ENCODE peak calls at places on chromosomes 6 and 20, in seven cellular contexts. Q is iPS DF 6.9; E is thoracic aorta; J is heart left ventricle; L is CD4-positive, CD25-positive, alpha-beta regulatory T cell; K is naive thymus-derived CD4-positive, alpha-beta T cell; O is esophagus squamous epithelium. A is an unnamed sample. For H3K27me3 and H3K4me1, the result is how much of the 10 kb centered on the place peaks cover.

GRCh38 chr6:52221302-52221701 is 23.0 kb downstream of the IL17F start:
- DNase-seq in Q (no peak), E (no peak), J (no peak), L (no peak), K (no peak), O (no peak), A (no peak)

GRCh38 chr6:25370175-25371036 is 91.2 kb downstream of the CARMIL1 start:
- DNase-seq in Q (no peak), E (no peak), J (no peak), L (no peak), K (no peak), O (no peak), A (no peak)

GRCh38 chr6:85675030-85675819 is 32.5 kb upstream of the SYNCRIP start:
- DNase-seq in Q (no peak), E (no peak), J (no peak), L (no peak), K (no peak), O (no peak), A (no peak)

GRCh38 chr20:31560900-31561598 is 44.0 kb upstream of the ID1 start:
- DNase-seq in Q (no peak), E (peak), J (no peak), L (no peak), K (no peak), O (no peak), A (peak)

GRCh38 chr6:56173228-56173627 is 74.2 kb downstream of the COL21A1 start:
- DNase-seq in Q (no peak), E (no peak), J (no peak), L (no peak), K (no peak), O (no peak), A (no peak)

GRCh38 chr6:113172531-113172966 is 684.6 kb upstream of the MARCKS start:
- DNase-seq in Q (no peak), E (no peak), J (peak), L (no peak), K (no peak), O (no peak), A (no peak)

GRCh38 chr6:100886078-100886477 is 4.9 kb upstream of the ASCC3 start:
- DNase-seq in Q (no peak), E (no peak), J (no peak), L (no peak), K (no peak), O (no peak), A (no peak)

GRCh38 chr6:11007715-11008608 is 36.1 kb downstream of the ELOVL2 start:
- DNase-seq in Q (no peak), E (no peak), J (no peak), L (no peak), K (no peak), O (no peak), A (peak)

GRCh38 chr6:41684311-41685182 is 46.3 kb downstream of the MDFI start:
- DNase-seq in Q (no peak), E (no peak), J (no peak), L (no peak), K (no peak), O (no peak), A (no peak)

GRCh38 chr6:17202526-17202925 is 78.6 kb upstream of the RBM24 start:
- DNase-seq in Q (no peak), E (no peak), J (no peak), L (no peak), K (no peak), O (no peak), A (no peak)

GRCh38 chr6:142413111-142413510 is 111.3 kb downstream of the ADGRG6 start:
- DNase-seq in Q (no peak), E (no peak), J (no peak), L (no peak), K (no peak), O (no peak), A (no peak)

GRCh38 chr20:21105429-21106170 is 558 bp downstream of the LINC00237 start:
- DNase-seq in Q (no peak), E (no peak), J (no peak), L (no peak), K (no peak), O (no peak), A (no peak)

GRCh38 chr20:21103582-21104465 is 2.3 kb downstream of the LINC00237 start:
- DNase-seq in Q (no peak), E (no peak), J (no peak), L (no peak), K (no peak), O (no peak), A (no peak)

GRCh38 chr20:21104921-21105320 is 1.2 kb downstream of the LINC00237 start:
- DNase-seq in Q (no peak), E (no peak), J (no peak), L (no peak), K (no peak), O (no peak), A (no peak)

GRCh38 chr20:21104466-21104761 is 1.7 kb downstream of the LINC00237 start:
- DNase-seq in Q (no peak), E (no peak), J (no peak), L (no peak), K (no peak), O (no peak), A (no peak)

GRCh38 chr20:21106171-21106694 is at the start of gene LINC00237:
- DNase-seq in Q (no peak), E (no peak), J (no peak), L (no peak), K (no peak), O (no peak), A (no peak)
- H3K27me3 ChIP-seq in Q (under half), E (under half), J (half or more), L (under half), K (under half), O (under half), A (under half)

DNA sequence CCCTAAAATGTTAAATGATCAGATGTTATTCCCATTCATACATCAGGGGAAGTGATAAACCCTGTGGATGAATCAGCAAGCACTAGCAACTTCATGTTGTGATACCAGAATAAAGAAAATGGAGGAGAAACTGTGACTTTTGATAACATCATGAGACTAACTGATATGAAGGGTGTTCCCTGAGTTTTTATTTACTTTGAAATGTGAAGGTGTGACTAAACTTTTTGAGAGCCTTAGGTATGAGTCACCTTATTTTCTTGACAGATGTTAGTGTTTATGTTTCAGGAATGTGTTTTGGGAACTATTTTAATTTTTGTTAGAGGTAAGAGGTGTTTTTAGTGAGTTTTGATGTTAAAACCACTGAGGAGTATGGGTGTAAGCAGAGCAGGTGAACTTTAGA is 4.4 kb downstream of the PARD6B start:
- DNase-seq in Q (no peak), E (no peak), J (no peak), L (no peak), K (no peak), O (no peak), A (no peak)
- H3K4me1 ChIP-seq in Q (under half), E (under half), J (under half), L (under half), K (under half), O (under half), A (half or more)

GRCh38 chr20:40683894-40684268 is 5.2 kb downstream of the MAFB start:
- DNase-seq in Q (no peak), E (no peak), J (no peak), L (no peak), K (no peak), O (no peak), A (no peak)
- H3K27me3 ChIP-seq in Q (half or more), E (under half), J (half or more), L (under half), K (under half), O (under half), A (under half)

DNA sequence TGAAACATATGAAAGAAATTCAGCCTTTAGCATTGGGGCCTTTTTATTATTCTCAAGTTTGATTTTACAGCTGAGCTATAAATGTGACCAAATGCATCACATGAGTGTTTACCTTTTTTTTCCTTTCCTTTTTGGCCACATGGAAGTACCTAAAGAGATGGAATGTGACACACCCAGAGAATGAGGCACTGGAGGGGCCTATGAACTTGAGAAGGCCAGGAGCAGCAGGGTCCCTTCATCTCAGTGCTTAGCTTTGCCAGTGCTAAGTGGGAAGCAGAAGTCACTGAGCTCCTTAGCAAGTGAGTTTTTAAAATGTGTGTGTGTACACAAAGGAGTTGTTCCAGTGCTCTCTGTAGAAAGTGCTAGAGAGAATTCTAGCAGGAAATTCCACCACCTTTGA is 44.7 kb downstream of the RREB1 start:
- DNase-seq in Q (no peak), E (no peak), J (no peak), L (no peak), K (no peak), O (no peak), A (no peak)
- H3K4me1 ChIP-seq in Q (under half), E (under half), J (half or more), L (under half), K (under half), O (under half), A (under half)

GRCh38 chr20:63007472-63007721 is 633 bp upstream of the BHLHE23 start:
- DNase-seq in Q (no peak), E (no peak), J (no peak), L (no peak), K (no peak), O (no peak), A (no peak)
- H3K27me3 ChIP-seq in Q (half or more), E (under half), J (half or more), L (under half), K (under half), O (half or more), A (under half)

DNA sequence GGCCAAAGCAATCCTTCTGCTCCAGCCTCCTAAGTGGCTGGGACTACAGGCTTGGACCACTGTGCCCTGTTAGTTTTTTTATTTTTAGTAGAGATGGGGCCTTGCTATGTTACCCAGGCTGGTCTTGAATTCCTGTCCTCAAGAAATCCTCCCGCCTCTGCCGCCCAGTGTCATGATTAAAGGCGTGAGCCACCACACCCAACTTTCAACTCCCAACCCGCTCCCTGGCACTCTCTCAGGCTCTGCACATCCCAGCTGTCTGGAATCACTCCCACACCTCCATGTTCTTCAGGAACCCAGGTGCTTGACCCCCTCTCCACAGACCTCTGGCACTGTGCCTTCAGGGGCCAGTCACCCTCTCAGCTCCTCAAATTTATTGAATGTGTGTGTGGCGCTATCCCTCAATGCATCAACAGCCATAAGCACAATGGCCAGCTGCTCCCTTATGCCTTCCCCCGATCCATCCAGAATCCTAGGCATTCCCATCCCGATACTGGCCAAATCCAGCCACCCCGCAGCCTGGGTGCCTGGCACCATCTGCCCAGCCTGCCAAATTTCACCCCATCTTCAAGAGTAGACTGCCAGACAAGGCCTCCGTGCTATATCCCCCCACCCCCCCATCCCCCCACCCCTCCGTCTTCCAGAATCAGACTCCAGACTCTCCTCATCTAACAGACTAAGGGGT is 647 bp upstream of the POU5F1 start:
- DNase-seq in Q (no peak), E (no peak), J (no peak), L (no peak), K (no peak), O (no peak), A (no peak)
- H3K4me1 ChIP-seq in Q (under half), E (under half), J (under half), L (under half), K (under half), O (under half), A (under half)